ENCODE peak calls at places on chromosomes 16 and 17, in four cellular contexts. M is left ventricle myocardium inferior, U is AG10803, S is renal cortical epithelial cell. Z is an unnamed sample.

GRCh38 chr16:84599528-84600202 is 18.2 kb downstream of the COTL1 start:
- DNase-seq in M (peak), U (peak), S (peak), Z (peak)

GRCh38 chr17:951388-952132 is 28.0 kb downstream of the NXN start:
- DNase-seq in M (no peak), U (peak), S (peak), Z (peak)

GRCh38 chr17:65054602-65055001 is 1.9 kb downstream of the GNA13 start:
- DNase-seq in M (no peak), U (no peak), S (peak), Z (no peak)

GRCh38 chr16:83661656-83662055 is 146.1 kb upstream of the HSBP1 start:
- DNase-seq in M (no peak), U (no peak), S (peak), Z (no peak)

GRCh38 chr17:68821860-68822693 is 133.1 kb downstream of the ABCA8 start:
- DNase-seq in M (no peak), U (peak), S (peak), Z (no peak)

GRCh38 chr17:50817142-50817751 is 18.1 kb upstream of the WFIKKN2 start:
- DNase-seq in M (peak), U (no peak), S (no peak), Z (peak)

GRCh38 chr16:87647431-87648185 is 45.3 kb downstream of the JPH3 start:
- DNase-seq in M (no peak), U (no peak), S (no peak), Z (no peak)

GRCh38 chr17:34126965-34127364 is 128.1 kb upstream of the CCL2 start:
- DNase-seq in M (no peak), U (no peak), S (no peak), Z (no peak)

GRCh38 chr17:81057079-81057730 is 22.3 kb downstream of the BAIAP2 start:
- DNase-seq in M (peak), U (no peak), S (peak), Z (peak)

Z was measured in right cardiac atrium.